ENCODE peak calls at places on chromosomes 3 and 15, in nine cellular contexts. A is GM12878, J is GM23338, Z is prostate gland, P is SK-N-MC, C is HL-60, Q is HepG2, O is HCT116, X is esophagus muscularis mucosa. M is an unnamed sample.

GRCh38 chr3:31614162-31614921 is 81.6 kb downstream of the STT3B start:
- DNase-seq in X (no peak), O (no peak), Z (no peak), A (no peak), P (no peak), C (no peak), J (no peak), Q (no peak), M (no peak)

GRCh38 chr3:63513801-63514200 is 138.7 kb upstream of the SNTN start:
- DNase-seq in O (no peak), J (no peak), C (no peak), Z (no peak), X (no peak), Q (no peak), P (no peak), A (no peak), M (no peak)

GRCh38 chr15:63599401-63600000 is 2.3 kb downstream of the FBXL22 start:
- DNase-seq in A (no peak), J (peak), C (peak), P (no peak), O (no peak), Q (peak), X (peak), Z (peak), M (peak)

GRCh38 chr3:122985539-122985938 is 42.0 kb downstream of the SEMA5B start:
- DNase-seq in A (no peak), Q (no peak), C (no peak), P (no peak), Z (no peak), J (peak), X (no peak), O (no peak), M (no peak)

GRCh38 chr3:133121471-133121870 is 83.3 kb downstream of the TMEM108 start:
- DNase-seq in X (no peak), J (no peak), A (no peak), O (no peak), Q (no peak), C (no peak), P (no peak), Z (no peak), M (no peak)

GRCh38 chr3:71905426-71905825 is 120.5 kb upstream of the PROK2 start:
- DNase-seq in X (no peak), O (no peak), C (peak), Z (no peak), Q (no peak), A (peak), P (no peak), J (no peak), M (no peak)

GRCh38 chr3:193830791-193831191 is 237.8 kb downstream of the OPA1 start:
- DNase-seq in C (no peak), O (no peak), A (no peak), J (no peak), Z (peak), X (no peak), P (no peak), Q (no peak), M (no peak)

GRCh38 chr15:95025924-95026728 is 794.8 kb downstream of the MCTP2 start:
- DNase-seq in C (peak), Q (no peak), X (no peak), O (peak), A (no peak), Z (no peak), J (peak), P (no peak), M (no peak)

GRCh38 chr3:108127301-108127988 is 36.6 kb upstream of the CD47 start:
- DNase-seq in X (no peak), O (no peak), C (peak), Q (no peak), J (no peak), Z (no peak), A (peak), P (no peak), M (no peak)

GRCh38 chr3:120524171-120524923 is 71.8 kb upstream of the NDUFB4 start:
- DNase-seq in O (no peak), Z (no peak), J (no peak), P (no peak), Q (no peak), C (no peak), X (no peak), A (no peak), M (no peak)

GRCh38 chr3:58038675-58039302 is 30.6 kb downstream of the FLNB start:
- DNase-seq in Q (no peak), J (no peak), Z (no peak), C (peak), P (no peak), O (no peak), X (no peak), A (no peak), M (no peak)

GRCh38 chr3:172302176-172302575 is 146.1 kb downstream of the GHSR start:
- DNase-seq in A (no peak), J (no peak), P (no peak), X (no peak), O (no peak), Z (no peak), Q (no peak), C (no peak), M (no peak)

GRCh38 chr3:159499031-159499793 is 489.4 kb upstream of the IL12A start:
- DNase-seq in X (no peak), O (no peak), Q (no peak), P (no peak), J (no peak), Z (no peak), A (no peak), C (no peak), M (no peak)

GRCh38 chr15:69735126-69735525 is 282.5 kb downstream of the RPLP1 start:
- DNase-seq in J (peak), C (no peak), A (no peak), O (no peak), Z (no peak), P (no peak), Q (no peak), X (no peak), M (no peak)

GRCh38 chr3:133828576-133829309 is 23.1 kb downstream of the SRPRB start:
- DNase-seq in X (peak), P (no peak), A (no peak), Z (no peak), O (no peak), Q (no peak), J (peak), C (no peak), M (no peak)

GRCh38 chr3:129228891-129229585 is 20.4 kb upstream of the COPG1 start:
- DNase-seq in Q (peak), O (no peak), A (no peak), Z (no peak), C (peak), P (peak), X (no peak), J (peak), M (no peak)

GRCh38 chr3:72663429-72663828 is 184.8 kb downstream of the SHQ1 start:
- DNase-seq in P (no peak), J (no peak), X (no peak), Q (peak), A (no peak), Z (no peak), O (no peak), C (no peak), M (no peak)

GRCh38 chr3:156820687-156821070 is 5.5 kb upstream of the LEKR1 start:
- DNase-seq in Q (no peak), O (no peak), A (no peak), C (peak), Z (no peak), P (no peak), X (no peak), J (no peak), M (no peak)

GRCh38 chr15:48897144-48897814 is 19.3 kb downstream of the EID1 start:
- DNase-seq in Q (no peak), Z (no peak), C (no peak), J (peak), A (no peak), O (no peak), X (no peak), P (no peak), M (no peak)

GRCh38 chr3:15886521-15886920 is 88.7 kb upstream of the ANKRD28 start:
- DNase-seq in X (no peak), C (no peak), P (no peak), Q (no peak), A (no peak), Z (no peak), O (no peak), J (no peak), M (no peak)

GRCh38 chr15:100995471-100996430 is 76.6 kb downstream of the LRRK1 start:
- DNase-seq in P (no peak), X (peak), C (no peak), J (no peak), Q (no peak), O (no peak), A (no peak), Z (no peak), M (no peak)

GRCh38 chr3:7504886-7505775 is 644.2 kb downstream of the GRM7 start:
- DNase-seq in P (peak), O (peak), Z (no peak), C (no peak), Q (peak), X (no peak), A (no peak), J (peak), M (no peak)

GRCh38 chr3:13650210-13651056 is 101.5 kb downstream of the FBLN2 start:
- DNase-seq in J (peak), Q (peak), Z (peak), O (peak), C (peak), A (no peak), X (peak), P (no peak), M (peak)

GRCh38 chr3:133965033-133965570 is 64.6 kb downstream of the SLCO2A1 start:
- DNase-seq in Z (no peak), A (no peak), O (no peak), P (no peak), C (no peak), J (no peak), Q (no peak), X (no peak), M (no peak)

GRCh38 chr3:145776782-145777408 is 384.1 kb downstream of the PLOD2 start:
- DNase-seq in X (no peak), J (peak), Z (peak), Q (peak), P (peak), C (peak), A (peak), O (peak), M (no peak)

GRCh38 chr3:34019158-34019557 is 220.7 kb downstream of the PDCD6IP start:
- DNase-seq in A (no peak), J (no peak), Z (no peak), P (no peak), X (no peak), Q (no peak), O (no peak), C (no peak), M (no peak)

GRCh38 chr15:98776607-98777281 is 128.4 kb downstream of the IGF1R start:
- DNase-seq in A (peak), C (peak), J (no peak), Q (peak), Z (no peak), X (no peak), P (no peak), O (no peak), M (peak)

GRCh38 chr3:22734207-22734606 is 468.9 kb upstream of the UBE2E2 start:
- DNase-seq in J (no peak), P (no peak), C (no peak), Q (no peak), Z (no peak), X (no peak), O (no peak), A (no peak), M (no peak)

GRCh38 chr3:57733790-57734189 is 22.3 kb upstream of the SLMAP start:
- DNase-seq in O (no peak), P (no peak), C (no peak), A (no peak), Z (no peak), X (no peak), Q (no peak), J (no peak), M (no peak)

GRCh38 chr15:77482570-77482969 is 61.9 kb downstream of the HMG20A start:
- DNase-seq in J (no peak), X (no peak), C (no peak), O (no peak), Q (no peak), Z (no peak), A (no peak), P (no peak), M (no peak)

GRCh38 chr15:40160689-40161688 is at the start of gene BUB1B:
- DNase-seq in O (peak), Z (peak), P (peak), A (peak), X (peak), J (peak), Q (peak), C (peak), M (peak)

GRCh38 chr15:67109141-67110034 is 44.0 kb downstream of the SMAD3 start:
- DNase-seq in Z (no peak), Q (peak), O (no peak), C (peak), A (no peak), X (no peak), P (no peak), J (peak), M (peak)

DNA sequence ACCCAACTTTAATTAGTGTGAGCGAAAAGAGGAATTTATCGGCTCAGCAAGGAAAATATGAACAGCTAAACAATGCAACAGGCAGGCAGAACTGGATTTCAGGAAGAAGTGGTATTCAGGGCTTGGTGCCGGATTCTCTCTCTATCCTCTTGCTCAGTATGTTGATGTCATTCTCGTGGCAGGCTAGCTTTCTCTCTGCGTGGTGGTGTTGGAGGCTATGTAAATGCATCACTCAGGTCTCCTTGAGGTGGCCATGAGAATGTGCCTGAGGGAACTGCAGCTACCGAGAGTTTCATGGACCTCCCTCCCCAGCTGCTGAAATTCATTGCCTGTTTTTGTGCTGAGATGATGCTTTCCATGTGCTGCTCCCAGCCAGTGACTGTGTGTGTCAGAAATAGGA is 18.3 kb upstream of the SYN2 start:
- DNase-seq in O (no peak), A (no peak), C (no peak), Z (no peak), J (no peak), Q (no peak), P (no peak), X (no peak), M (no peak)
- TF ChIP-seq POLR2AphosphoS5 in O (no peak), A (no peak), C (no peak), Z (no peak), J (no peak), Q (no peak), P (no peak), X (no peak), M (no peak)

GRCh38 chr3:135218304-135218703 is 423.2 kb downstream of the EPHB1 start:
- DNase-seq in X (peak), P (no peak), Z (no peak), C (no peak), Q (no peak), J (peak), A (no peak), O (no peak), M (no peak)
- H3K4me3 ChIP-seq in X (no peak), P (no peak), Z (no peak), C (no peak), Q (no peak), J (no peak), A (no peak), O (no peak), M (no peak)

GRCh38 chr3:45092132-45093031 is 53.8 kb downstream of the CDCP1 start:
- DNase-seq in A (no peak), C (no peak), J (no peak), O (peak), Q (no peak), X (no peak), Z (no peak), P (no peak), M (peak)
- TF ChIP-seq POLR2AphosphoS5 in A (no peak), C (no peak), J (no peak), O (no peak), Q (no peak), X (no peak), Z (no peak), P (no peak), M (no peak)

DNA sequence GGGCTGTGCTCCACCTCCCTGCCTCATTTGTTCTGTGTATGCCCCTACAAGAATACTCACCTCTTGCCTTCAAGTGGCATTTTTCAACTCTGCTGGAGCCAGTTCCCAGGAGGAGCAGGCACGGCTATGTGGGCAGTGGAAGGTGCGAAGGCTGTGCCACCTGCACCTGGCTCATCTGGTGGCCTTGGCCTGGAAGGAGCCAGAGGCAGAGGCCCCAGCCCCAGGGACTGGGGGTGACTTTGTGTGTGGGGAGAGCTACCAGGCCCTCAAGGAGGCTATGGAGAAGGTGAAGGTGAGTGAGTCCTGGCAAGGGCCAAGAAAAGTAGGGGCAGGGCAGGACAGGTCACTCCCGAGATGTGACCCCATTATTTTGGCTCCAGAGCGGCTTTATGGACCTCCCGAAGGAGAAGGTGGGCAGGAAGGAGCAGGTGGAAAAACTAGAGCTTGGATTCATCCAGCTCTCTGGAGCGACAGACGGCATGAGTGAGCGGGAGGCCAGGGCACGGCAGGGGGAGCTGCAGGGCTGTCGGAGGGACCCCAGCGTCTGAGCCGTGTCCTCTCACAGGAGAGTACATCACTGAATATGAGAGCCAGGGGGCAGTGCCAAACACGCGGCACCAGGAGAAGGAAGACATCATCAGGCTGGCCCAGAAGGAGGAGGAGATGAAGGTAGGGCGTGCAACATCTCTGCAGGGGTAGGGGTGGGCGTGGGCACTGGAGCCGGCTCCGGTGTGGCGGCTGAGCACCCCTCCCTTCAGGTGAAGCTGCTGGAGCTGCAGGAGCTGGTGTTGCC is 57.3 kb upstream of the UBE2Q2 start:
- DNase-seq in A (no peak), O (no peak), Z (no peak), J (peak), Q (peak), C (no peak), P (no peak), X (no peak), M (peak)
- H3K4me3 ChIP-seq in A (no peak), O (no peak), Z (no peak), J (peak), Q (no peak), C (no peak), P (no peak), X (no peak), M (no peak)